ENCODE peak calls at places on chromosomes 13 and 19, in five cellular contexts. H is vagina; W is D341Med; N is stimulated activated CD4-positive, alpha-beta T cell treated with anti-CD3 and anti-CD28 coated beads, Interleukin-15, amount 100 ng/mL, for 1 hour; Y is neural progenitor cell. V is an unnamed sample.

GRCh38 chr13:109243311-109243951 is 543.0 kb downstream of the IRS2 start:
- DNase-seq in H (no peak), W (no peak), N (no peak), Y (no peak), V (peak)

GRCh38 chr19:1882089-1882785 is 3.1 kb downstream of the ABHD17A start:
- DNase-seq in H (no peak), W (no peak), N (no peak), Y (peak), V (no peak)

GRCh38 chr19:13955662-13956364 is 3.5 kb downstream of the DCAF15 start:
- DNase-seq in H (no peak), W (no peak), N (no peak), Y (no peak), V (no peak)

GRCh38 chr19:6393982-6394412 is 1.0 kb upstream of the GTF2F1 start:
- DNase-seq in H (no peak), W (no peak), N (peak), Y (no peak), V (no peak)

GRCh38 chr19:46491975-46492682 is 3.5 kb downstream of the PNMA8B start:
- DNase-seq in H (no peak), W (no peak), N (no peak), Y (no peak), V (no peak)

GRCh38 chr13:80339841-80340642 is 884 bp downstream of the SPRY2 start:
- DNase-seq in H (no peak), W (peak), N (no peak), Y (peak), V (no peak)

GRCh38 chr19:18153555-18154134 is 682 bp downstream of the PIK3R2 start:
- DNase-seq in H (no peak), W (peak), N (no peak), Y (peak), V (no peak)

GRCh38 chr13:42990991-42991891 is 800 bp downstream of the EPSTI1 start:
- DNase-seq in H (peak), W (no peak), N (no peak), Y (no peak), V (no peak)

GRCh38 chr19:46049597-46049996 is 8.8 kb upstream of the IGFL4 start:
- DNase-seq in H (no peak), W (no peak), N (no peak), Y (no peak), V (peak)

GRCh38 chr13:51539887-51540286 is 44.4 kb upstream of the WDFY2 start:
- DNase-seq in H (no peak), W (no peak), N (no peak), Y (no peak), V (peak)

GRCh38 chr13:26968431-26969335 is 202.9 kb downstream of the USP12 start:
- DNase-seq in H (no peak), W (peak), N (no peak), Y (no peak), V (no peak)

GRCh38 chr19:55333870-55334269 is 5.8 kb upstream of the KMT5C start:
- DNase-seq in H (no peak), W (no peak), N (no peak), Y (no peak), V (no peak)

GRCh38 chr13:64206430-64207225 is 2791.0 kb upstream of the PCDH20 start:
- DNase-seq in H (no peak), W (no peak), N (no peak), Y (peak), V (no peak)

GRCh38 chr13:20174656-20175405 is 14.0 kb upstream of the GJA3 start:
- DNase-seq in H (peak), W (no peak), N (peak), Y (no peak), V (peak)

GRCh38 chr19:51001495-51001894 is at the start of gene KLK8:
- DNase-seq in H (no peak), W (no peak), N (no peak), Y (no peak), V (no peak)

GRCh38 chr13:26961890-26962615 is 201.5 kb upstream of the GPR12 start:
- DNase-seq in H (no peak), W (no peak), N (no peak), Y (no peak), V (no peak)

GRCh38 chr19:5632657-5633056 is 9.8 kb downstream of the SAFB start:
- DNase-seq in H (no peak), W (no peak), N (no peak), Y (no peak), V (no peak)

GRCh38 chr19:18995804-18996241 is 37.5 kb downstream of the SUGP2 start:
- DNase-seq in H (no peak), W (peak), N (no peak), Y (peak), V (peak)

GRCh38 chr19:40763963-40764362 is 11.4 kb upstream of the MIA start:
- DNase-seq in H (no peak), W (no peak), N (no peak), Y (no peak), V (no peak)

GRCh38 chr19:12666305-12667048 is at the start of the genes MAN2B1 and WDR83:
- DNase-seq in H (no peak), W (peak), N (peak), Y (peak), V (peak)

GRCh38 chr13:23915308-23915707 is 18.0 kb upstream of the C1QTNF9B start:
- DNase-seq in H (no peak), W (no peak), N (no peak), Y (no peak), V (no peak)

GRCh38 chr13:25037057-25037813 is 58.7 kb upstream of the PABPC3 start:
- DNase-seq in H (no peak), W (peak), N (no peak), Y (peak), V (peak)

GRCh38 chr19:46878613-46879375 is 18.0 kb downstream of the ARHGAP35 start:
- DNase-seq in H (no peak), W (no peak), N (no peak), Y (no peak), V (no peak)

GRCh38 chr19:41877916-41878905 is 1.1 kb downstream of the CD79A start:
- DNase-seq in H (no peak), W (no peak), N (no peak), Y (no peak), V (no peak)

GRCh38 chr13:33147832-33148231 is 131.6 kb downstream of the KL start:
- DNase-seq in H (no peak), W (no peak), N (no peak), Y (no peak), V (no peak)

GRCh38 chr13:32212420-32212819 is 102.7 kb downstream of the ZAR1L start:
- DNase-seq in H (no peak), W (no peak), N (no peak), Y (no peak), V (no peak)

GRCh38 chr19:4559569-4559968 is at the start of gene SEMA6B:
- DNase-seq in H (no peak), W (no peak), N (no peak), Y (no peak), V (no peak)

GRCh38 chr13:74574964-74575728 is 440.9 kb upstream of the KLF12 start:
- DNase-seq in H (no peak), W (no peak), N (no peak), Y (no peak), V (no peak)

GRCh38 chr13:111895896-111896821 is 170.8 kb upstream of the SOX1 start:
- DNase-seq in H (peak), W (no peak), N (no peak), Y (no peak), V (no peak)

GRCh38 chr13:20673711-20674110 is 29.8 kb upstream of the IL17D start:
- DNase-seq in H (no peak), W (no peak), N (no peak), Y (no peak), V (no peak)

GRCh38 chr19:49890349-49891311 is 6.1 kb downstream of the IL4I1 start:
- DNase-seq in H (no peak), W (peak), N (peak), Y (peak), V (no peak)

GRCh38 chr13:42832341-42833153 is 51.2 kb downstream of the FAM216B start:
- DNase-seq in H (no peak), W (no peak), N (no peak), Y (no peak), V (no peak)

GRCh38 chr13:32977321-32977720 is 38.9 kb upstream of the KL start:
- DNase-seq in H (no peak), W (no peak), N (no peak), Y (no peak), V (no peak)

GRCh38 chr19:42436006-42436405 is 6.7 kb downstream of the CXCL17 start:
- DNase-seq in H (no peak), W (no peak), N (no peak), Y (no peak), V (no peak)

GRCh38 chr13:107211073-107211472 is 643.1 kb upstream of the ARGLU1 start:
- DNase-seq in H (no peak), W (peak), N (no peak), Y (peak), V (peak)

GRCh38 chr19:41646589-41647204 is 19.8 kb upstream of the CEACAM4 start:
- DNase-seq in H (no peak), W (no peak), N (peak), Y (no peak), V (peak)

GRCh38 chr19:52735734-52736133 is 890 bp upstream of the ZNF611 start:
- DNase-seq in H (peak), W (no peak), N (no peak), Y (peak), V (no peak)

GRCh38 chr19:33387351-33388230 is 14.1 kb downstream of the CEBPG start:
- DNase-seq in H (no peak), W (peak), N (no peak), Y (no peak), V (no peak)

GRCh38 chr13:59677966-59678814 is 485.5 kb downstream of the DIAPH3 start:
- DNase-seq in H (no peak), W (peak), N (no peak), Y (peak), V (peak)